ENCODE peak calls at places on chromosomes 11 and 22, in six cellular contexts. One of them, this sample, is unnamed.

GRCh38 chr22:19291218-19291579 is 320 bp downstream of the CLTCL1 start:
- DNase-seq in left ventricle myocardium inferior: peak; percentile 47
- DNase-seq in K562: peak; percentile 89
- DNase-seq in breast epithelium: no peak
- DNase-seq in tibial nerve: no peak
- DNase-seq in lung: no peak
- DNase-seq in this sample: no peak

GRCh38 chr11:36077886-36078685 is 134.2 kb downstream of the LDLRAD3 start:
- DNase-seq in lung: no peak
- DNase-seq in K562: no peak
- DNase-seq in tibial nerve: no peak
- DNase-seq in left ventricle myocardium inferior: no peak
- DNase-seq in breast epithelium: no peak
- DNase-seq in this sample: no peak

GRCh38 chr11:82864268-82864667 is 36.0 kb downstream of the PRCP start:
- DNase-seq in K562: no peak
- DNase-seq in breast epithelium: no peak
- DNase-seq in tibial nerve: peak; percentile 53
- DNase-seq in left ventricle myocardium inferior: peak; percentile 20
- DNase-seq in lung: peak; percentile 52
- DNase-seq in this sample: peak; percentile 70

GRCh38 chr11:46599340-46600067 is 5.7 kb upstream of the AMBRA1 start:
- DNase-seq in left ventricle myocardium inferior: no peak
- DNase-seq in K562: no peak
- DNase-seq in tibial nerve: no peak
- DNase-seq in lung: no peak
- DNase-seq in breast epithelium: no peak
- DNase-seq in this sample: no peak

GRCh38 chr11:19160839-19161238 is 40.9 kb downstream of the CSRP3 start:
- DNase-seq in left ventricle myocardium inferior: no peak
- DNase-seq in breast epithelium: no peak
- DNase-seq in K562: no peak
- DNase-seq in lung: no peak
- DNase-seq in tibial nerve: no peak
- DNase-seq in this sample: no peak

GRCh38 chr11:103450241-103450640 is 341.0 kb downstream of the DYNC2H1 start:
- DNase-seq in left ventricle myocardium inferior: no peak
- DNase-seq in breast epithelium: no peak
- DNase-seq in tibial nerve: no peak
- DNase-seq in lung: no peak
- DNase-seq in K562: no peak
- DNase-seq in this sample: no peak

GRCh38 chr22:47275479-47276218 is 513.2 kb downstream of the TBC1D22A start:
- DNase-seq in lung: no peak
- DNase-seq in left ventricle myocardium inferior: no peak
- DNase-seq in tibial nerve: no peak
- DNase-seq in K562: no peak
- DNase-seq in breast epithelium: no peak
- DNase-seq in this sample: no peak

GRCh38 chr22:49724893-49725489 is 102.7 kb downstream of the BRD1 start:
- DNase-seq in K562: peak; percentile 77
- DNase-seq in breast epithelium: peak; percentile 56
- DNase-seq in left ventricle myocardium inferior: peak; percentile 46
- DNase-seq in lung: no peak
- DNase-seq in tibial nerve: no peak
- DNase-seq in this sample: peak; percentile 57

GRCh38 chr11:2831826-2832717 is 53.5 kb downstream of the CDKN1C start:
- DNase-seq in tibial nerve: no peak
- DNase-seq in K562: no peak
- DNase-seq in breast epithelium: no peak
- DNase-seq in left ventricle myocardium inferior: peak; percentile 10
- DNase-seq in lung: no peak
- DNase-seq in this sample: no peak

GRCh38 chr11:47992959-47993820 is 12.8 kb downstream of the PTPRJ start:
- DNase-seq in tibial nerve: no peak
- DNase-seq in K562: peak; percentile 72
- DNase-seq in left ventricle myocardium inferior: no peak
- DNase-seq in lung: no peak
- DNase-seq in breast epithelium: no peak
- DNase-seq in this sample: no peak

GRCh38 chr11:122180435-122180834 is 64.4 kb upstream of the BLID start:
- DNase-seq in K562: no peak
- DNase-seq in lung: no peak
- DNase-seq in left ventricle myocardium inferior: no peak
- DNase-seq in breast epithelium: no peak
- DNase-seq in tibial nerve: no peak
- DNase-seq in this sample: no peak

GRCh38 chr22:50102946-50103345 is 13.1 kb downstream of the MOV10L1 start:
- DNase-seq in lung: no peak
- DNase-seq in tibial nerve: no peak
- DNase-seq in breast epithelium: no peak
- DNase-seq in K562: peak; percentile 57
- DNase-seq in left ventricle myocardium inferior: no peak
- DNase-seq in this sample: no peak

GRCh38 chr11:61447601-61448551 is 18.0 kb downstream of the SDHAF2 start:
- DNase-seq in lung: no peak
- DNase-seq in breast epithelium: no peak
- DNase-seq in tibial nerve: no peak
- DNase-seq in left ventricle myocardium inferior: no peak
- DNase-seq in K562: no peak
- DNase-seq in this sample: no peak

GRCh38 chr11:15937601-15938361 is 418.6 kb downstream of the SOX6 start:
- DNase-seq in breast epithelium: no peak
- DNase-seq in left ventricle myocardium inferior: no peak
- DNase-seq in K562: no peak
- DNase-seq in lung: no peak
- DNase-seq in tibial nerve: no peak
- DNase-seq in this sample: no peak

GRCh38 chr11:16738949-16739262 is 459 bp downstream of the C11orf58 start:
- DNase-seq in K562: no peak
- DNase-seq in left ventricle myocardium inferior: no peak
- DNase-seq in tibial nerve: no peak
- DNase-seq in lung: no peak
- DNase-seq in breast epithelium: no peak
- DNase-seq in this sample: no peak

GRCh38 chr11:14336507-14337503 is 22.2 kb downstream of the RRAS2 start:
- DNase-seq in K562: peak; percentile 23
- DNase-seq in tibial nerve: no peak
- DNase-seq in left ventricle myocardium inferior: no peak
- DNase-seq in breast epithelium: no peak
- DNase-seq in lung: no peak
- DNase-seq in this sample: no peak

GRCh38 chr22:41001722-41002122 is 50.5 kb downstream of the RBX1 start:
- DNase-seq in tibial nerve: no peak
- DNase-seq in breast epithelium: no peak
- DNase-seq in lung: no peak
- DNase-seq in K562: peak; percentile 22
- DNase-seq in left ventricle myocardium inferior: no peak
- DNase-seq in this sample: no peak

GRCh38 chr11:27812341-27812740 is 112.1 kb upstream of the BDNF start:
- DNase-seq in left ventricle myocardium inferior: no peak
- DNase-seq in tibial nerve: no peak
- DNase-seq in breast epithelium: no peak
- DNase-seq in K562: no peak
- DNase-seq in lung: no peak
- DNase-seq in this sample: no peak

GRCh38 chr11:19259487-19260345 is 19.0 kb upstream of the E2F8 start:
- DNase-seq in K562: peak; percentile 73
- DNase-seq in breast epithelium: no peak
- DNase-seq in tibial nerve: peak; percentile 53
- DNase-seq in left ventricle myocardium inferior: peak; percentile 68
- DNase-seq in lung: peak; percentile 64
- DNase-seq in this sample: peak; percentile 79

GRCh38 chr11:10550503-10550902 is 9.5 kb upstream of the RNF141 start:
- DNase-seq in lung: no peak
- DNase-seq in breast epithelium: no peak
- DNase-seq in K562: no peak
- DNase-seq in left ventricle myocardium inferior: no peak
- DNase-seq in tibial nerve: no peak
- DNase-seq in this sample: no peak

GRCh38 chr11:10550988-10551657 is 10.1 kb upstream of the RNF141 start:
- DNase-seq in tibial nerve: no peak
- DNase-seq in K562: no peak
- DNase-seq in breast epithelium: no peak
- DNase-seq in left ventricle myocardium inferior: no peak
- DNase-seq in lung: no peak
- DNase-seq in this sample: no peak

GRCh38 chr11:10556590-10556989 is 11.9 kb downstream of the LYVE1 start:
- DNase-seq in breast epithelium: no peak
- DNase-seq in K562: no peak
- DNase-seq in tibial nerve: no peak
- DNase-seq in lung: no peak
- DNase-seq in left ventricle myocardium inferior: no peak
- DNase-seq in this sample: no peak

DNA sequence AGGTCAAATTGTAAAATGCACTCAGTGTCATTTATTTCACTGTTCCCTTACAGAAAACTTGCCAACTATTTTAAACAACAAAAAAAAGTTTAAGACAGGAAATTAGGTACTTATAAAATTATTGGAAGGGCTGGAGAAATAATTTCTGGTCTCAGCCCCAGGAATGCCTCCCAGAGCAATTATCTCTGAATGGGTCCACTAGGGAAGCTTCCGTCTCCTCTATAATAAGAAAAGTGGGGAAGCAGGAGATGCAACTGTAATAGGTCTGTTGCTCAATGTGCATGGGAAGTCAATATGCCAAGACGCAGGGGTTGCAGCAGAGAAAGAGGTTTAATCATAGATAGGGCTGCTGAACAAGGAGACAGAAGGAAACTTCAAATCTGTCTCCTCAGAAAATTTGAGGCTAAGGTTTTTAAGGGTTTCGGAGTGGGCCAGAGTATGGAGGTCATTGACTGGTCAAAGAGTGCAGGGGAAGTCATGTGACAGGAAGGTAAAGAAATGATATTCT is 10.9 kb upstream of the RNF141 start:
- DNase-seq in K562: no peak
- DNase-seq in left ventricle myocardium inferior: no peak
- DNase-seq in lung: no peak
- DNase-seq in tibial nerve: no peak
- DNase-seq in breast epithelium: no peak
- DNase-seq in this sample: no peak
- H3K27ac ChIP-seq in K562: no peak overlapping the region
- H3K27ac ChIP-seq in left ventricle myocardium inferior: no peak overlapping the region
- H3K27ac ChIP-seq in lung: no peak overlapping the region
- H3K27ac ChIP-seq in tibial nerve: no peak overlapping the region
- H3K27ac ChIP-seq in breast epithelium: no peak overlapping the region
- H3K27ac ChIP-seq in this sample: no peak overlapping the region

GRCh38 chr22:30424471-30425326 is 869 bp upstream of the MTFP1 start:
- DNase-seq in breast epithelium: no peak
- DNase-seq in K562: no peak
- DNase-seq in lung: no peak
- DNase-seq in left ventricle myocardium inferior: no peak
- DNase-seq in tibial nerve: no peak
- DNase-seq in this sample: no peak
- TF ChIP-seq CTCF in breast epithelium: no peak
- TF ChIP-seq CTCF in K562: no peak
- TF ChIP-seq CTCF in lung: no peak
- TF ChIP-seq CTCF in left ventricle myocardium inferior: no peak
- TF ChIP-seq CTCF in tibial nerve: no peak
- TF ChIP-seq CTCF in this sample: no peak

GRCh38 chr11:57641011-57641410 is 8.7 kb downstream of the YPEL4 start:
- DNase-seq in lung: no peak
- DNase-seq in tibial nerve: no peak
- DNase-seq in K562: peak; percentile 34
- DNase-seq in breast epithelium: no peak
- DNase-seq in left ventricle myocardium inferior: no peak
- DNase-seq in this sample: no peak

GRCh38 chr11:57638005-57638760 is 11.5 kb downstream of the YPEL4 start:
- DNase-seq in breast epithelium: no peak
- DNase-seq in K562: no peak
- DNase-seq in tibial nerve: no peak
- DNase-seq in left ventricle myocardium inferior: peak; percentile 63
- DNase-seq in lung: peak; percentile 85
- DNase-seq in this sample: peak; percentile 82

GRCh38 chr11:57638811-57639320 is 10.8 kb downstream of the YPEL4 start:
- DNase-seq in lung: no peak
- DNase-seq in K562: no peak
- DNase-seq in breast epithelium: no peak
- DNase-seq in tibial nerve: no peak
- DNase-seq in left ventricle myocardium inferior: no peak
- DNase-seq in this sample: no peak

GRCh38 chr11:57640068-57640800 is 9.5 kb downstream of the YPEL4 start:
- DNase-seq in left ventricle myocardium inferior: no peak
- DNase-seq in lung: no peak
- DNase-seq in tibial nerve: no peak
- DNase-seq in K562: no peak
- DNase-seq in breast epithelium: no peak
- DNase-seq in this sample: no peak

GRCh38 chr11:57639321-57640067 is 10.2 kb downstream of the YPEL4 start:
- DNase-seq in tibial nerve: no peak
- DNase-seq in lung: no peak
- DNase-seq in left ventricle myocardium inferior: no peak
- DNase-seq in breast epithelium: no peak
- DNase-seq in K562: no peak
- DNase-seq in this sample: no peak
- H3K4me3 ChIP-seq in tibial nerve: peak overlapping the region; percentile 90
- H3K4me3 ChIP-seq in lung: peak overlapping the region; percentile 66
- H3K4me3 ChIP-seq in left ventricle myocardium inferior: peak overlapping the region; percentile 93
- H3K4me3 ChIP-seq in breast epithelium: peak overlapping the region; percentile 91
- H3K4me3 ChIP-seq in K562: no peak overlapping the region
- H3K4me3 ChIP-seq in this sample: peak overlapping the region; percentile 85

DNA sequence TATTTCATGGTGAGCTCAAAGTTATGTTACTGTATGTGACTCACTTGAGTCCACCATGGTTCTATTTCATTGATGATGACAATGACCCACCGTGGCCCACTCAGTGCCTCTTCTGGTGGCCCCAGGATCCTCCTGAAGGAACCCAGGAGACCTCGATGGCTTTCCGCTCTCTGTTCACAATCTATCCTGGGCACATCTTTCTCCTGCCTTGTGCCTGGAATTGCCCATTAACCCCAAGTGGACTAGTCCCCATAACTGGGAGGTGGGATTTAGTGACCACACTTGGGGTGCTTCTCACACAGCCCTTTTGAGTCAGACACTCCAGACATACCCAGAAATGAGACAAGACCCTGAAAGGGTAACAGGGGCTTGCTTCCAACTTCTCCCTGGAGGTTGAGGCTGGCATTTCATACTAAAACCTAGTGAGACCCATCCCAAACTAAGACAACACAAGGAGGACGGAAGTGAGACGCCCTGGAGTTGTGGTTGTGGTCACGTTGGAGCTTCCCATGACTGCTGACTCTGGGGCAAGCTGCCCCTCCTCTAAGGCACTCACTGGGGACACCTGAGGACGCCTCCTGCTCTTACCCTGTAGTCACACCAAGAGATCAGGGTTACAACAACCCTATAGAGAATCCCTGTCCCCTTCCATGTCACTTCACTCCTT is 22.1 kb downstream of the IGLL5 start:
- DNase-seq in tibial nerve: no peak
- DNase-seq in breast epithelium: no peak
- DNase-seq in K562: peak; percentile 50
- DNase-seq in lung: no peak
- DNase-seq in left ventricle myocardium inferior: no peak
- DNase-seq in this sample: no peak
- H3K27ac ChIP-seq in tibial nerve: no peak overlapping the region
- H3K27ac ChIP-seq in breast epithelium: no peak overlapping the region
- H3K27ac ChIP-seq in K562: no peak overlapping the region
- H3K27ac ChIP-seq in lung: no peak overlapping the region
- H3K27ac ChIP-seq in left ventricle myocardium inferior: no peak overlapping the region
- H3K27ac ChIP-seq in this sample: no peak overlapping the region

This sample was measured in right atrium auricular region.